ENCODE peak calls at places on chromosomes 7 and 10, in five cellular contexts. T, M, H, V and B are unnamed samples.

GRCh38 chr7:130982160-130982638 is 248.2 kb upstream of the KLF14 start:
- DNase-seq in T (peak), M (peak), H (peak), V (peak), B (no peak)

GRCh38 chr7:5774136-5774535 is 7.3 kb downstream of the RNF216 start:
- DNase-seq in T (no peak), M (no peak), H (no peak), V (no peak), B (no peak)

GRCh38 chr10:123665371-123666286 is 526 bp upstream of the GPR26 start:
- DNase-seq in T (no peak), M (no peak), H (no peak), V (no peak), B (no peak)

GRCh38 chr10:95233377-95234034 is 39.5 kb downstream of the ACSM6 start:
- DNase-seq in T (no peak), M (no peak), H (no peak), V (no peak), B (no peak)

GRCh38 chr7:51452694-51453093 is 136.1 kb upstream of the COBL start:
- DNase-seq in T (no peak), M (no peak), H (no peak), V (no peak), B (no peak)

GRCh38 chr7:4242706-4243105 is 439.4 kb upstream of the FOXK1 start:
- DNase-seq in T (no peak), M (no peak), H (no peak), V (no peak), B (no peak)

GRCh38 chr10:54958844-54959243 is 157.8 kb upstream of the PCDH15 start:
- DNase-seq in T (no peak), M (no peak), H (no peak), V (no peak), B (no peak)

GRCh38 chr7:151853896-151854807 is 22.8 kb downstream of the PRKAG2 start:
- DNase-seq in T (no peak), M (no peak), H (no peak), V (no peak), B (no peak)

GRCh38 chr7:121579639-121580038 is 183.5 kb upstream of the FAM3C start:
- DNase-seq in T (no peak), M (no peak), H (no peak), V (no peak), B (no peak)

GRCh38 chr7:41403291-41403690 is 299.6 kb downstream of the INHBA start:
- DNase-seq in T (no peak), M (no peak), H (no peak), V (no peak), B (no peak)

GRCh38 chr10:3438608-3439007 is 266.0 kb upstream of the PITRM1 start:
- DNase-seq in T (no peak), M (no peak), H (no peak), V (no peak), B (no peak)

GRCh38 chr10:117164878-117165556 is 26.9 kb upstream of the VAX1 start:
- DNase-seq in T (no peak), M (no peak), H (no peak), V (no peak), B (no peak)

GRCh38 chr7:17532861-17533404 is 234.5 kb downstream of the AHR start:
- DNase-seq in T (peak), M (peak), H (peak), V (peak), B (peak)

GRCh38 chr10:78863121-78863520 is 205.6 kb upstream of the ZMIZ1 start:
- DNase-seq in T (no peak), M (no peak), H (no peak), V (no peak), B (no peak)

GRCh38 chr7:35908305-35909223 is 107.7 kb downstream of the SEPTIN7 start:
- DNase-seq in T (no peak), M (no peak), H (no peak), V (no peak), B (no peak)

GRCh38 chr10:101237080-101237817 is 8.0 kb upstream of the LBX1 start:
- DNase-seq in T (no peak), M (peak), H (no peak), V (peak), B (no peak)

GRCh38 chr7:133054167-133054840 is 27.6 kb downstream of the CHCHD3 start:
- DNase-seq in T (no peak), M (peak), H (no peak), V (peak), B (no peak)

GRCh38 chr10:75398630-75399460 is 2.7 kb downstream of the ZNF503 start:
- DNase-seq in T (peak), M (peak), H (no peak), V (peak), B (no peak)

GRCh38 chr10:75398238-75398629 is 3.3 kb downstream of the ZNF503 start:
- DNase-seq in T (peak), M (peak), H (no peak), V (peak), B (no peak)

GRCh38 chr10:75395955-75396860 is 5.4 kb downstream of the ZNF503 start:
- DNase-seq in T (peak), M (peak), H (no peak), V (peak), B (no peak)

GRCh38 chr10:75396861-75397570 is 4.5 kb downstream of the ZNF503 start:
- DNase-seq in T (peak), M (peak), H (no peak), V (peak), B (no peak)

GRCh38 chr10:75397571-75397921 is 4.0 kb downstream of the ZNF503 start:
- DNase-seq in T (peak), M (peak), H (no peak), V (peak), B (no peak)
- H3K4me3 ChIP-seq in T (peak), M (no peak), H (peak), V (peak), B (peak)

DNA sequence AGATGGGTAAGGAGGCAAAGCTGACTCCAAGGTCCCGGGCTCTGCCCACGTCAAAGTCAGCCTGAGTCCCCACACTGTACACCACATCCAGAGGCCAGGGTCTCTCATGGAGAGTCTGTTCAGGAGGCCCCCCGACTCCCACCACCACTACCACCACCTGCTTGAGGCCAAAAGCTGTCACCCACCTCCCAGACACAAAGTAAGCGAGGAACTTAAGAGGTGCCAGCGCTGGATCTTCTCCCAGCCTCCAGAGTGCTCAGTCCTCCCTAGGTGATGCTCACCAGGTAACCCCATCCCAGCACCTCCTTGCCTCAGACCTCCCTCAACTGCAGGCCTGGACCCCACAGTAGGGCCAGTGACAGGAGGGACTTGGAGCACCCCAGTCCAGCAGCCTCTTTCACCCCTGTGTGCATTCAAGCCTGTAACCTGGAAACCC is 520 bp downstream of the NPC1L1 start:
- DNase-seq in T (no peak), M (no peak), H (no peak), V (no peak), B (no peak)
- H3K4me3 ChIP-seq in T (peak), M (no peak), H (no peak), V (no peak), B (no peak)

GRCh38 chr10:13388478-13388877 is 40.4 kb upstream of the SEPHS1 start:
- DNase-seq in T (no peak), M (no peak), H (no peak), V (no peak), B (no peak)

GRCh38 chr10:13386021-13386420 is 37.9 kb upstream of the SEPHS1 start:
- DNase-seq in T (no peak), M (no peak), H (no peak), V (no peak), B (no peak)

GRCh38 chr10:13382759-13383753 is 35.0 kb upstream of the SEPHS1 start:
- DNase-seq in T (peak), M (no peak), H (no peak), V (no peak), B (no peak)
- H3K4me3 ChIP-seq in T (peak), M (no peak), H (no peak), V (no peak), B (no peak)

GRCh38 chr10:7664707-7665106 is 2.1 kb downstream of the ITIH5 start:
- DNase-seq in T (no peak), M (no peak), H (no peak), V (no peak), B (no peak)

GRCh38 chr10:7670157-7670556 is 3.4 kb upstream of the ITIH5 start:
- DNase-seq in T (no peak), M (no peak), H (no peak), V (no peak), B (no peak)

GRCh38 chr10:7662522-7662921 is 4.2 kb downstream of the ITIH5 start:
- DNase-seq in T (no peak), M (no peak), H (no peak), V (no peak), B (no peak)

GRCh38 chr10:7667262-7668141 is 736 bp upstream of the ITIH5 start:
- DNase-seq in T (no peak), M (no peak), H (no peak), V (no peak), B (no peak)

DNA sequence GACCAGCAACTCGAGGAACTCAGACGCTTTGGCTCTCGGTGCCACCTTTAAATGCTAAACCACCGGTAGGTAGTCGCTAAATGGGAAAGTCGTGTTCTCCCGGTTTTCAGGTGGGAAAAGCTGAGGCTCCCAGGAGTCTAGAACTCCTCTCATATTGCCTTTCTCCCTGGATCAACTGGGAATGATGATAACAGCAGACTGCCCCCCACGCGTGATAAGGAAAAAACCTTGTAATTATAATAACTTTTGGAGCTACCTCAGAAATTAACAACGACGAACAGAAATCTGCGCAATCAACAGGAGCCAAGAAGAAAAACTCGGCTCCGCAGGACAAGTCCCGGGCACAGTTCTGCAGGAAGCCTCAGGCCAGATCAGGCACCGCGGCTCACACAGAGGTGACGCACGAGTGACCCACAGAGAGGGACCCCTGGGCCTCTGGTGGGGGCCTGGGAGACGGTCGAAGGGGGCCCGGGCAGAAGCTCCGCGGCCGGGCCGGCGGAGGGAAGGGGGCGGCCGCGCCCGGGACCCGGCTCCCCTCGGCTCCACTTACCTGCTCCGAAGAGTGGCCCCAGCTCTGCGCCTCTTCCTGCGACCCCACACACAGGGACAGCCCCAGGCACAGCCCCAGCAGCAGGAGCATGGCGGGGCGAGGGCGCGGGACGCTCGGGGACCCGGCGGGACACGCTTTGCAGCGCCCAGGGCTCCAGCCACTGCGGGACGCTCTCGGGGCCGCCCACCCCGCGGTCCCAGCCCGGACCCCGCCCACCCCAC is at the start of gene ITIH5:
- DNase-seq in T (no peak), M (no peak), H (no peak), V (no peak), B (no peak)
- H3K4me3 ChIP-seq in T (peak), M (no peak), H (no peak), V (peak), B (peak)

DNA sequence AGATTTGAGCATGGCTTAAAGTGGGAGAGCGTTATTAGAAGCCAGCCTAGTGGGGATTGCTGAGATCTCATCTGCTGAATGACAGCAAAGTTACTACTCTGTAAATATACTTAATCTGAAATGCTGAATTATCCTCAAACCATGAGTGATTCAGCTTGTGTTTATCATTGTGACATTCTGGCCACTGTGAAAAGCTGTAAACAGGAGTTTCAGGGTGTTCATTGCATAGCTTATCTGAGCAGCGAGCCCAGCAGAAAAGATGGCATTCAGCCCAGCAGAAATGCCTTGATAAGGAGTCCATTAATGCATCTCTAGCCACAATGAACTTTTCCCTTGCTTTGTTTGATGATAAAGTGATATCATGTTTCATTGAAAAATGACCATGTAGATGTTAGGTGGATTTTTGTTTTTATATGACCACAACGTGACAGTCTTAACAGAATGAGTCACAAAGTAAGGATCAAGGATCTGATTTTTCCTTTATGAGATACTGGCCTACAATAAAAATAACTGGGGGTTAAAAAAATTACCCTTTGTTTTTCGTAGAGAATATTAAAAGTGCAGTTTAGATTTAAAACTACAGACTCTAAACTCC is 7.8 kb downstream of the TES start:
- DNase-seq in T (peak), M (peak), H (peak), V (peak), B (peak)
- H3K4me3 ChIP-seq in T (no peak), M (no peak), H (peak), V (no peak), B (no peak)